ENCODE peak calls at places on chromosomes 13 and 19, in six cellular contexts. K, P, C, Q, T and S are unnamed samples.

GRCh38 chr19:2733930-2734588 is 5.8 kb downstream of the SLC39A3 start:
- DNase-seq in K (no peak), P (no peak), C (no peak), Q (no peak), T (peak), S (no peak)

GRCh38 chr13:20407759-20408158 is 117.9 kb downstream of the CRYL1 start:
- DNase-seq in K (no peak), P (no peak), C (peak), Q (no peak), T (no peak), S (no peak)

GRCh38 chr13:96003304-96003703 is 49.9 kb downstream of the UGGT2 start:
- DNase-seq in K (no peak), P (peak), C (no peak), Q (no peak), T (no peak), S (no peak)

GRCh38 chr19:1248454-1249297 is at the start of gene MIDN:
- DNase-seq in K (peak), P (peak), C (peak), Q (peak), T (peak), S (peak)

GRCh38 chr13:113748101-113748861 is 10.7 kb upstream of the TMEM255B start:
- DNase-seq in K (no peak), P (no peak), C (no peak), Q (no peak), T (no peak), S (no peak)

GRCh38 chr19:3734310-3734600 is 26.1 kb downstream of the TJP3 start:
- DNase-seq in K (no peak), P (no peak), C (no peak), Q (no peak), T (no peak), S (no peak)

GRCh38 chr13:25046985-25047660 is 48.8 kb upstream of the PABPC3 start:
- DNase-seq in K (no peak), P (no peak), C (no peak), Q (no peak), T (no peak), S (peak)

GRCh38 chr19:1324792-1325567 is 39.3 kb downstream of the EFNA2 start:
- DNase-seq in K (peak), P (peak), C (peak), Q (no peak), T (peak), S (no peak)

GRCh38 chr19:38724380-38724854 is 19.9 kb downstream of the CAPN12 start:
- DNase-seq in K (no peak), P (no peak), C (no peak), Q (no peak), T (no peak), S (no peak)

GRCh38 chr19:11251650-11252314 is 10.5 kb downstream of the DOCK6 start:
- DNase-seq in K (no peak), P (no peak), C (no peak), Q (no peak), T (no peak), S (no peak)

GRCh38 chr13:41995946-41996345 is 35.0 kb upstream of the VWA8 start:
- DNase-seq in K (no peak), P (peak), C (no peak), Q (no peak), T (no peak), S (peak)

GRCh38 chr13:23921451-23921888 is 24.2 kb upstream of the C1QTNF9B start:
- DNase-seq in K (no peak), P (peak), C (no peak), Q (no peak), T (no peak), S (peak)

GRCh38 chr19:40962460-40962961 is 28.6 kb upstream of the CYP2B6 start:
- DNase-seq in K (no peak), P (peak), C (no peak), Q (no peak), T (no peak), S (no peak)

GRCh38 chr19:17235618-17236413 is 9.8 kb downstream of the OCEL1 start:
- DNase-seq in K (peak), P (peak), C (peak), Q (peak), T (peak), S (peak)

GRCh38 chr19:290539-291521 is at the start of gene PLPP2:
- DNase-seq in K (peak), P (no peak), C (no peak), Q (no peak), T (peak), S (no peak)

GRCh38 chr13:102800145-102801041 is 1.5 kb downstream of the BIVM start:
- DNase-seq in K (peak), P (peak), C (peak), Q (peak), T (peak), S (peak)

GRCh38 chr13:41707192-41707858 is 250.0 kb downstream of the RGCC start:
- DNase-seq in K (no peak), P (no peak), C (no peak), Q (no peak), T (no peak), S (no peak)

GRCh38 chr19:1269478-1270167 is 491 bp downstream of the CIRBP start:
- DNase-seq in K (peak), P (peak), C (peak), Q (peak), T (peak), S (peak)

GRCh38 chr13:79227418-79227817 is 178.6 kb downstream of the RBM26 start:
- DNase-seq in K (no peak), P (no peak), C (no peak), Q (no peak), T (no peak), S (peak)

GRCh38 chr19:16069813-16070365 is 6.4 kb upstream of the TPM4 start:
- DNase-seq in K (no peak), P (no peak), C (peak), Q (no peak), T (peak), S (no peak)

GRCh38 chr13:94677799-94678198 is 34.5 kb downstream of the SOX21 start:
- DNase-seq in K (no peak), P (no peak), C (no peak), Q (no peak), T (no peak), S (no peak)

GRCh38 chr13:42239644-42240043 is 32.3 kb upstream of the AKAP11 start:
- DNase-seq in K (no peak), P (peak), C (no peak), Q (no peak), T (no peak), S (no peak)

GRCh38 chr19:55369651-55370304 is 485 bp downstream of the IL11 start:
- DNase-seq in K (no peak), P (peak), C (no peak), Q (no peak), T (no peak), S (peak)

GRCh38 chr13:30551194-30551593 is 66.5 kb upstream of the USPL1 start:
- DNase-seq in K (peak), P (peak), C (no peak), Q (no peak), T (no peak), S (peak)

GRCh38 chr19:39918183-39918651 is 16.2 kb downstream of the FCGBP start:
- DNase-seq in K (no peak), P (no peak), C (no peak), Q (no peak), T (no peak), S (peak)

GRCh38 chr19:16033136-16033530 is 43.2 kb upstream of the TPM4 start:
- DNase-seq in K (no peak), P (no peak), C (no peak), Q (no peak), T (no peak), S (no peak)

GRCh38 chr13:19150712-19151228 is 30.9 kb downstream of the TUBA3C start:
- DNase-seq in K (no peak), P (no peak), C (no peak), Q (no peak), T (no peak), S (no peak)

GRCh38 chr13:26010487-26011207 is 41.2 kb downstream of the SHISA2 start:
- DNase-seq in K (no peak), P (no peak), C (no peak), Q (no peak), T (no peak), S (no peak)

GRCh38 chr19:19619121-19619848 is 798 bp upstream of the PBX4 start:
- DNase-seq in K (no peak), P (no peak), C (no peak), Q (no peak), T (no peak), S (no peak)

GRCh38 chr13:68988176-68988575 is 1119.5 kb upstream of the ATXN8OS start:
- DNase-seq in K (no peak), P (no peak), C (no peak), Q (no peak), T (no peak), S (no peak)
- TF ChIP-seq CTCF in K (no peak), P (no peak), C (no peak), Q (no peak), T (no peak), S (no peak)

DNA sequence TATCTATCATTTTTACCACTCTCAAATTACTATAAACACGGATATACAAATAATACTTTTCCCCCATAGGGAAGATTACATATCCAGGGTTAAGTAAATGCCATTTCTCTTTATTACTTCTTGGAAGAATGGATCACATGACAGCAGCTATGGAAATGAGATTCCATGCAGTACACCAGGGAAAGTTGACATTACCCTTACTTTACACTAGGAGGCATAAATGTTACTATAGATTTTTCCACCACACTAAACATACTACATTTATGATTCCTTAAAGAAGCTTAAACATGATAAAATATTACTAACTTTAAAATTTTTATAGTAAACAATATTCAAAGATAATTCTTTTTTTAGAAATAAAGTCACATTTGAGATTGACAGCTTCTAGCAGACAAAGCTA is 611.4 kb downstream of the PCDH9 start:
- DNase-seq in K (no peak), P (peak), C (no peak), Q (no peak), T (no peak), S (no peak)
- TF ChIP-seq CTCF in K (peak), P (peak), C (no peak), Q (no peak), T (no peak), S (peak)

DNA sequence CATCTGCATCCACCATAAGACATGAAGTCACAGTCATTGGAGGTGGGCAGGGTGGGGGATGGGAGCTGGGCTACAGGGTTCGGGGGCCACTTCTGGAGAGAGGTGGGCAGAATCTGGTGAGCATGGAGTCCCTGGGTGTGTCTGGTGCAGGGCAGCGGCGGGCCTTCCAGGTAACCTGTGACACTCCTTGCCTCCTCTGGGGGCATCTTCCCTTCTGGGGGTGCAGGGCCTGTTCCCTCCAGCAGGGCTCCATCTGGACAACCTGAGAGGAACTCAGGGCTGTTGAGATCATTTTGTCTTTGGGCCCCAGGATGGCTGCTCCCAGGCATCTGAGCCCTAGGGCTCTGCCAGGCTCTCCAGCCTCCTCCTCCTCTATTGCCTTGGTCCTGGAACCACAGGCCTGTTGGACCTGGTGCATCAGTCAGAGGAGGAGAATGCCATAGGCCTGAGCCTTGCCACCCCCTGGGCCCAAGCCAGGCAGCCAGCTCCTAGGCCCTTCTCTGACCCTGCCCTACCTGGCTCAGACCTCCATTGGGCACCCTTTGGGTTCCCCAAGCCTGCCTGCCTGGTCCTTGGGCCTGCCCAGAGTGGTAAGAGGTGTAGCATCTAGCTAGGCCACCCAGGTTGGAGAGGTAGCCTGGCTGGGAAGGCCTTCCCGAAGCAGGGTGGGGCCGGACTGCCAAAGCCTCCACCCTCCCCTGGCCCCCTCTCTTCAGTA is 13.4 kb downstream of the LYL1 start:
- DNase-seq in K (no peak), P (no peak), C (peak), Q (no peak), T (no peak), S (peak)
- TF ChIP-seq CTCF in K (no peak), P (peak), C (no peak), Q (no peak), T (no peak), S (peak)

GRCh38 chr13:44739539-44739938 is 163.4 kb upstream of the TSC22D1 start:
- DNase-seq in K (no peak), P (no peak), C (no peak), Q (no peak), T (no peak), S (no peak)

GRCh38 chr13:44738463-44738862 is 162.3 kb upstream of the TSC22D1 start:
- DNase-seq in K (no peak), P (no peak), C (no peak), Q (no peak), T (no peak), S (no peak)

GRCh38 chr13:44735806-44736205 is 159.7 kb upstream of the TSC22D1 start:
- DNase-seq in K (no peak), P (no peak), C (no peak), Q (no peak), T (no peak), S (no peak)

GRCh38 chr13:44734204-44734707 is 158.1 kb upstream of the TSC22D1 start:
- DNase-seq in K (peak), P (peak), C (no peak), Q (no peak), T (no peak), S (no peak)

DNA sequence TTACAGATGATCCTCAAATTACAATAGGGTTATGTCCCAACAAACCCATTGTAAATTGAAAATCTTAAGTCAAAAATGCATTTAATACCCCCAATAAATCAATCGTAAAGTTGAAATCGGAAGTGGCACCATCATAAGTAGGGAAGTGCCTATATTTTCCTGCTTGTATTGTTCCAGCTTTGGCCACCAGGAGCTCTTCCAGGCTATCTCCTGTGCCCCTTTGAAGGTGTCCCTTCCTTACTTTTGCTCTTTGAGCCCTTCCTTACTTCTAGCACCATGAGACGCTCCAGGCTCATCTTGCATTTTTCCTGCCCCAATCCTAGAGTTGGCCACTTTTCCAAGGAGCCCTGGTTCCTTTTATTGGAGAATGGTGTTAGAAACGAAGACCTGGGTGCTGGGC is 163.0 kb upstream of the TSC22D1 start:
- DNase-seq in K (no peak), P (no peak), C (no peak), Q (no peak), T (no peak), S (no peak)
- TF ChIP-seq CTCF in K (no peak), P (peak), C (no peak), Q (no peak), T (no peak), S (no peak)

GRCh38 chr13:92074658-92075057 is 676.2 kb downstream of the GPC5 start:
- DNase-seq in K (peak), P (peak), C (no peak), Q (no peak), T (no peak), S (peak)
- TF ChIP-seq CTCF in K (peak), P (no peak), C (no peak), Q (no peak), T (no peak), S (peak)

GRCh38 chr13:35836476-35836875 is 294.7 kb downstream of the DCLK1 start:
- DNase-seq in K (no peak), P (no peak), C (no peak), Q (no peak), T (no peak), S (no peak)

GRCh38 chr13:35839746-35840273 is 291.4 kb downstream of the DCLK1 start:
- DNase-seq in K (no peak), P (no peak), C (no peak), Q (no peak), T (no peak), S (no peak)

GRCh38 chr13:35838356-35838755 is 292.8 kb downstream of the DCLK1 start:
- DNase-seq in K (no peak), P (peak), C (no peak), Q (no peak), T (no peak), S (no peak)

GRCh38 chr13:35840991-35841604 is 290.1 kb downstream of the DCLK1 start:
- DNase-seq in K (no peak), P (peak), C (no peak), Q (no peak), T (no peak), S (no peak)
- TF ChIP-seq CTCF in K (no peak), P (no peak), C (no peak), Q (no peak), T (no peak), S (no peak)

GRCh38 chr13:110125157-110125556 is 181.8 kb downstream of the COL4A1 start:
- DNase-seq in K (no peak), P (no peak), C (no peak), Q (no peak), T (no peak), S (no peak)
- TF ChIP-seq CTCF in K (no peak), P (no peak), C (no peak), Q (no peak), T (no peak), S (no peak)

GRCh38 chr13:99658266-99658991 is 157.2 kb downstream of the TM9SF2 start:
- DNase-seq in K (peak), P (peak), C (peak), Q (peak), T (peak), S (peak)
- TF ChIP-seq CTCF in K (no peak), P (peak), C (no peak), Q (peak), T (peak), S (peak)

GRCh38 chr19:5352229-5352763 is 11.7 kb upstream of the PTPRS start:
- DNase-seq in K (no peak), P (no peak), C (no peak), Q (no peak), T (no peak), S (no peak)

GRCh38 chr19:5355076-5355475 is 14.5 kb upstream of the PTPRS start:
- DNase-seq in K (no peak), P (no peak), C (no peak), Q (no peak), T (no peak), S (no peak)

GRCh38 chr19:5349041-5349440 is 8.4 kb upstream of the PTPRS start:
- DNase-seq in K (no peak), P (no peak), C (no peak), Q (no peak), T (no peak), S (no peak)

GRCh38 chr19:5354403-5354802 is 13.8 kb upstream of the PTPRS start:
- DNase-seq in K (no peak), P (peak), C (no peak), Q (no peak), T (no peak), S (peak)

DNA sequence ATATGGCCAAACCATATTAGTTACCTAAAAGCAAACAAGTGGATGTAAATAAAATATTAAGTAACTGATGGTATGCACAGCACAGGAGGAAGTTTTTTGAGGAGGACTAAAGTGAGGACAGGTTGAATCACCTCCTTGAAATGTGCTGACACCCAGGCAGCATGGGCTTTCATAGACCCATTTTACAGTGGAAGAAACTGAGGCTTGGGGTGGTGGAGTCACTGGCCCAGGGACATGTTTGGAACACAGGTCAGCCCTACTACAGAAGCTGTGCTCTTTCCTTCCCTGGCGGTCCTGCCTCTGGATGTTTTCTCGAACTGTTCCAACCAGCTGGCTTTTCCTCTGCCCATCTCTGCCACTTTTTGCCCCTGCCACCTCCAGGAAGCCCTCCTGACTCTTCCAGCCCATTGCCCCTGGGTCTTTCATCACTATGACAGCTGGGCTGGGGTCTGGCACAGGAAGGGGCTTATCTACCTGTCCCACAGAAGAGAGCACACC is 11.2 kb upstream of the PTPRS start:
- DNase-seq in K (no peak), P (no peak), C (no peak), Q (no peak), T (no peak), S (no peak)
- TF ChIP-seq CTCF in K (no peak), P (no peak), C (no peak), Q (no peak), T (no peak), S (no peak)

GRCh38 chr19:18340990-18341868 is 831 bp downstream of the PGPEP1 start:
- DNase-seq in K (peak), P (peak), C (peak), Q (peak), T (peak), S (peak)

GRCh38 chr19:18338471-18339001 is 1.9 kb upstream of the PGPEP1 start:
- DNase-seq in K (peak), P (no peak), C (no peak), Q (no peak), T (no peak), S (no peak)

GRCh38 chr19:18342090-18342632 is 1.8 kb downstream of the PGPEP1 start:
- DNase-seq in K (no peak), P (no peak), C (no peak), Q (no peak), T (no peak), S (no peak)

GRCh38 chr19:18340237-18340989 is at the start of gene PGPEP1:
- DNase-seq in K (peak), P (peak), C (peak), Q (peak), T (peak), S (peak)

DNA sequence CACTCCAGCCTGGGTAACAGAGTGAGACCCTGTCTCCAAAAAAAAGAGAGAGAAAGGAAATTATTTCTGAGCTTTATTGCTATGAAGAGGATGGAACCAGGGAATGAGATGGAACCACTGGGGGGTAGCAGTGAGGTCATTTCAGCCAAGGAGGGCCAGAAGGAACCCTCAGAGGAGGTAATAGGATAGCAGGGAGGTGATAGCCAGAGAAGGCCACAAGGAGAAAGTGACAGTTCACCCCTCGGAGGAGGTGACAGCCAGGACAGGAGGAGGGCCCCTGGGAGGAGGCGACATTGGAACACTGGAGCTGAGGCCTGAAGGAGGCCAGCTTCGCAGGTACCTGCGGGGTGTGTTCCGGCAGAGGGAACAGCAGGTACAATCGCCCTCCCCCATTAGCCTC is 695 bp upstream of the PGPEP1 start:
- DNase-seq in K (no peak), P (peak), C (no peak), Q (no peak), T (no peak), S (peak)
- TF ChIP-seq CTCF in K (peak), P (no peak), C (peak), Q (no peak), T (no peak), S (peak)